ENCODE peak calls at places on chromosomes 4 and X, in six cellular contexts. V is BJ, X is fibroblast of mammary gland, T is sigmoid colon, R is left ventricle myocardium inferior, F is cardiac fibroblast. L is an unnamed sample.

GRCh38 chrX:71366674-71367256 is 608 bp downstream of the TAF1 start:
- DNase-seq in R (peak), F (peak), T (no peak), X (no peak), V (no peak), L (no peak)

GRCh38 chr4:99723555-99724450 is 66.2 kb upstream of the C4orf54 start:
- DNase-seq in X (peak), T (peak), V (peak), R (peak), F (peak), L (peak)

GRCh38 chr4:59869559-59869958 is 1330.6 kb upstream of the ADGRL3 start:
- DNase-seq in R (no peak), T (no peak), V (no peak), F (no peak), X (no peak), L (no peak)

GRCh38 chr4:81850701-81851100 is 379.0 kb upstream of the RASGEF1B start:
- DNase-seq in F (no peak), R (no peak), X (no peak), T (no peak), V (no peak), L (no peak)

GRCh38 chrX:11143931-11144678 is 33.0 kb downstream of the HCCS start:
- DNase-seq in V (no peak), X (peak), T (peak), R (no peak), F (peak), L (no peak)

GRCh38 chr4:152943673-152944072 is 7.5 kb downstream of the FHDC1 start:
- DNase-seq in R (no peak), V (peak), F (peak), T (no peak), X (peak), L (no peak)

GRCh38 chr4:15953625-15954024 is 9.3 kb downstream of the FGFBP2 start:
- DNase-seq in F (no peak), T (no peak), R (no peak), V (no peak), X (no peak), L (no peak)

GRCh38 chrX:56920338-56920997 is 74.9 kb downstream of the SPIN3 start:
- DNase-seq in F (no peak), X (no peak), V (no peak), R (no peak), T (no peak), L (no peak)

GRCh38 chr4:61201562-61202099 is 1.5 kb downstream of the ADGRL3 start:
- DNase-seq in V (no peak), X (no peak), F (peak), T (peak), R (peak), L (no peak)

GRCh38 chrX:108033890-108034289 is 11.0 kb upstream of the VSIG1 start:
- DNase-seq in V (no peak), T (no peak), R (no peak), X (no peak), F (peak), L (peak)

GRCh38 chr4:6422105-6422504 is 50.3 kb downstream of the PPP2R2C start:
- DNase-seq in V (no peak), X (no peak), F (no peak), R (no peak), T (no peak), L (no peak)

GRCh38 chr4:14787894-14788293 is 214.4 kb upstream of the CPEB2 start:
- DNase-seq in V (no peak), X (peak), T (no peak), R (no peak), F (peak), L (no peak)

GRCh38 chrX:153494061-153494460 is 719 bp upstream of the BGN start:
- DNase-seq in V (no peak), X (peak), R (no peak), F (no peak), T (no peak), L (no peak)

GRCh38 chr4:3820016-3820805 is 54.0 kb downstream of the ADRA2C start:
- DNase-seq in T (no peak), V (no peak), F (no peak), R (no peak), X (no peak), L (no peak)

GRCh38 chr4:140229881-140230280 is 75.9 kb upstream of the MAML3 start:
- DNase-seq in X (no peak), F (no peak), T (no peak), V (no peak), R (no peak), L (no peak)

GRCh38 chr4:140236649-140237160 is 82.7 kb upstream of the MAML3 start:
- DNase-seq in V (no peak), T (no peak), R (no peak), F (peak), X (no peak), L (no peak)

GRCh38 chr4:140234697-140235060 is 80.7 kb upstream of the MAML3 start:
- DNase-seq in X (no peak), V (no peak), F (no peak), R (no peak), T (no peak), L (no peak)

GRCh38 chr4:140237616-140238352 is 83.8 kb upstream of the MAML3 start:
- DNase-seq in V (peak), F (peak), R (peak), X (peak), T (peak), L (no peak)

DNA sequence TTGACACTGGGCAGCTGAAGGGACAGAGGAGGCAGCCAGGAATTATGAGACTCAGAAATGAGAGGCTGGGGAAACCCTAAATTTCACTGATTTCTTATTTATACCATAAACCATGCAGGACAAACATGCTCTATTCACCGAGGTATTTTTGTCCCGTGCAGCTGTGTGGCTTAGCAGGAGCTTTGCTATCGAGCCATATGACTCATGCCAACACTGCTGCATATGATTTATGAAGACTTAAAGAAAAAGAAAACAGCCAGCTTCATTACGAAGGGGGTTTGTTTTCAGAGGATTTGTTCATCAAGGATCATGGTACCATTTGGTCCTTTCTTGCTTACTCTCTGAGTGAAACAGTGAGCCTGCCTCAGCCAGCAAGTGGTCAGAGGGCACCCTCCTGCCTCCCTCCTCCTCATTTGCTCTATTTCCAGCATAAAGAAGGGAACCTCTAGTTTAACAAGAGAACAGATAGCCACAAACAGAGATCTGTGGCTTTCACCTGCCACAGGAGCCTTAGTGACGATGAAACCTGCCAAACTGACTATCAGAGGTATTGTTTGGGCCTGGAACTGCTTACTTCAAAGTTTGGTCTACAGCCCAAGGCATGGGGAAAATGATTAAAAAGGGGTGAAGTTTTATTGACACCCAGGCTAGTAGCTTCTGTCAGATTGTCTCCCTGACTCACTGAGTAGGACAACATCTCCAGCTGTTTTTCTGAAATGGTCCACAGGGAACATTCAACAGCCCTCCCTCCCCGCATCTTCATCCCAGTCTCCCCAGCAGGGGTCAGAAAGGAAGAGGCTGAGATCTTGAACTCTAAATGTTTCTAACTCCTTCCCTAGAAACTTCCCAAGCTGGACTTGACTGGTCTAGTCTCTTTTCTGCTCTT is 80.1 kb upstream of the MAML3 start:
- DNase-seq in T (no peak), X (peak), F (peak), V (no peak), R (no peak), L (peak)
- TF ChIP-seq CTCF in T (no peak), X (peak), F (peak), V (no peak), R (no peak), L (no peak)

DNA sequence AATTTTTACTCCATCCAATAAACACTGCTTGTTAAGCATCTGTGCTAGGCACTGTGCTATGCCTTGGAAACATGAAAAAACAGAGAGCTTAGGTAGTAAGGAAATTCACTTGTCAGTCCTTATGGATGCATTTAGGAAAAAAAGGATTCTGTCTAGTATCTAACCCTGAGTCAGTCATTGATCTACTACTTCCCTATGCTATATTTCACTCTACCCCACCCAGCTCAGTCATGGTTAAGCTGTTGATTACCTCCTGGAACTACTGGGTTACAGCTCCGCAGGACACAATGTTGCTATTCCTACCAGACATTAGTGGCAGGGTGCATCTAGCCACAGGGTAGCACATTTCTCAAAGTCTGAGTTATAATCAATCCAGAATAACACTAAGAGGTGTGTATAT is 2.9 kb upstream of the USP53 start:
- DNase-seq in X (peak), F (no peak), R (no peak), V (no peak), T (no peak), L (no peak)
- H3K4me3 ChIP-seq in X (no peak), F (no peak), R (no peak), V (no peak), T (no peak), L (no peak)

GRCh38 chr4:48445704-48446103 is 37.4 kb upstream of the SLC10A4 start:
- DNase-seq in X (peak), F (peak), T (no peak), V (no peak), R (no peak), L (no peak)
- TF ChIP-seq CTCF in X (peak), F (peak), T (no peak), V (peak), R (peak), L (peak)

DNA sequence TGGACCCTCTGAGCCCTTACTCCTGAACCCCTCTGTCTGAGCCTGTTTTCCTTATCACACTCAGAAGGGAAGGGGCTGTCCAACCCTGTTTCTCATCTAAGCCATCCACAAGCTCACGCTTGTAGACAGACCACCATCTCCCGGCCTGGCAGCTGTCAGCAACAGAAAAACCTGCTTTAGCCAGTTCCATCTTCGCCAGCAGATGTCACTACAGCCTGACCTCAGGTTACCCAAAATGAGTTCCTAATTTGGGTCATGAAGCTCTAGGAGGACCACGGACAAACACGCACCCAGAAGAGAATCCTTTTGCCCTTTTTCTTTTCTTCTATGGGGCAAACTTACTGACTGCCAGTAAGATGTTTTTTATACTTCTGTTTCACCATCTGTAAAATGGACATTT is 445.4 kb downstream of the BCOR start:
- DNase-seq in R (no peak), F (peak), X (peak), T (no peak), V (no peak), L (no peak)
- H3K4me3 ChIP-seq in R (no peak), F (no peak), X (no peak), T (no peak), V (no peak), L (no peak)